ENCODE peak calls at places on chromosomes 16 and 17, in seven cellular contexts. S, V, A, I, J, B and L are unnamed samples.

GRCh38 chr17:6547336-6547735 is 9.0 kb downstream of the PITPNM3 start:
- DNase-seq in S (no peak), V (no peak), A (no peak), I (no peak), J (no peak), B (no peak), L (no peak)

GRCh38 chr16:86836503-86837125 is 258.3 kb downstream of the FOXL1 start:
- DNase-seq in S (no peak), V (peak; percentile 93), A (no peak), I (no peak), J (no peak), B (no peak), L (peak; percentile 38)

GRCh38 chr17:30104575-30105339 is 11.9 kb upstream of the NSRP1 start:
- DNase-seq in S (peak; percentile 74), V (peak; percentile 85), A (peak; percentile 78), I (peak; percentile 83), J (peak; percentile 38), B (peak; percentile 58), L (peak; percentile 78)

GRCh38 chr17:40530988-40531971 is 29.9 kb upstream of the TNS4 start:
- DNase-seq in S (peak; percentile 57), V (no peak), A (peak; percentile 16), I (no peak), J (no peak), B (no peak), L (peak; percentile 19)

GRCh38 chr17:42247734-42248133 is 28.5 kb downstream of the STAT5B start:
- DNase-seq in S (no peak), V (no peak), A (no peak), I (no peak), J (no peak), B (no peak), L (no peak)

GRCh38 chr17:57940217-57940616 is 15.0 kb downstream of the CUEDC1 start:
- DNase-seq in S (no peak), V (no peak), A (no peak), I (no peak), J (no peak), B (no peak), L (no peak)

GRCh38 chr17:79174905-79175856 is 100.6 kb downstream of the ENGASE start:
- DNase-seq in S (no peak), V (no peak), A (no peak), I (no peak), J (no peak), B (no peak), L (no peak)

GRCh38 chr16:590165-590874 is 454 bp downstream of the RAB40C start:
- DNase-seq in S (peak; percentile 80), V (peak; percentile 55), A (no peak), I (peak; percentile 31), J (no peak), B (peak; percentile 48), L (peak; percentile 68)

GRCh38 chr17:1055751-1056645 is 59.1 kb downstream of the TIMM22 start:
- DNase-seq in S (no peak), V (peak; percentile 66), A (peak; percentile 72), I (peak; percentile 71), J (no peak), B (peak; percentile 57), L (peak; percentile 76)

GRCh38 chr16:87464691-87465300 is 28.0 kb downstream of the ZCCHC14 start:
- DNase-seq in S (peak; percentile 83), V (no peak), A (peak; percentile 94), I (peak; percentile 69), J (peak; percentile 79), B (peak; percentile 47), L (peak; percentile 68)

GRCh38 chr17:57939797-57940196 is 15.4 kb downstream of the CUEDC1 start:
- DNase-seq in S (peak; percentile 82), V (no peak), A (no peak), I (peak; percentile 40), J (no peak), B (no peak), L (no peak)

GRCh38 chr16:9885457-9885856 is 296.8 kb downstream of the GRIN2A start:
- DNase-seq in S (no peak), V (no peak), A (no peak), I (no peak), J (no peak), B (no peak), L (no peak)

GRCh38 chr17:38867179-38867994 is 2.5 kb upstream of the LASP1 start:
- DNase-seq in S (no peak), V (peak; percentile 66), A (peak; percentile 65), I (peak; percentile 58), J (no peak), B (no peak), L (peak; percentile 47)

GRCh38 chr17:30256756-30257506 is 21.4 kb upstream of the SLC6A4 start:
- DNase-seq in S (no peak), V (no peak), A (no peak), I (no peak), J (no peak), B (no peak), L (no peak)

GRCh38 chr16:19717319-19717718 is 708 bp downstream of the KNOP1 start:
- DNase-seq in S (no peak), V (no peak), A (no peak), I (peak; percentile 40), J (no peak), B (no peak), L (no peak)

GRCh38 chr16:71693168-71693567 is 31.3 kb downstream of the PHLPP2 start:
- DNase-seq in S (no peak), V (no peak), A (no peak), I (no peak), J (no peak), B (no peak), L (no peak)

GRCh38 chr16:81335669-81336068 is 20.9 kb downstream of the GAN start:
- DNase-seq in S (no peak), V (no peak), A (no peak), I (no peak), J (no peak), B (no peak), L (no peak)

GRCh38 chr17:76236603-76237002 is 3.7 kb downstream of the RNF157 start:
- DNase-seq in S (no peak), V (no peak), A (no peak), I (no peak), J (no peak), B (no peak), L (no peak)

GRCh38 chr16:54630284-54630967 is 300.2 kb upstream of the IRX5 start:
- DNase-seq in S (no peak), V (no peak), A (no peak), I (no peak), J (no peak), B (no peak), L (no peak)

GRCh38 chr16:3187798-3188674 is at the start of gene OR1F1:
- DNase-seq in S (no peak), V (no peak), A (no peak), I (peak; percentile 49), J (no peak), B (no peak), L (no peak)
- H3K9me3 ChIP-seq in S (no peaks in the 10 kb centered on the region), V (no peaks in the 10 kb centered on the region), A (no peaks in the 10 kb centered on the region), I (no peaks in the 10 kb centered on the region), J (no peaks in the 10 kb centered on the region), B (no peaks in the 10 kb centered on the region), L (no peaks in the 10 kb centered on the region)

DNA sequence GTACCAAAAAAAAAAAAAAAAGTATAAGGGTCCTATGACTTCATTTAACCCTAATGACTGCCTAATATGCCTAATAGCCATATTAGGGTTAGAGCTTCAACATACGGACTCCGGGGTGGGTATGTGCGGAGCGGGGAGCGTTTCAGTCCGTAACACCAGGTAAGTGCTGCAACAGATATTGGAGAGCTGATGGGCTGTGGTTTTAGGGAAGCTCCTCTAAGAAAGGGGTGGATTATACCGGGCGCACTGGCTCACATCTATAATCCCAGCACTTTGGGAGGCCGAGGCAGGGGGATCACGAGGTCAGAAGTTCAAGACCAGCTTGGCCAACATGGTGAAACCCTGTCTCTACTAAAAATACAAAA is 1.9 kb upstream of the ZC3H7A start:
- DNase-seq in S (peak; percentile 26), V (no peak), A (no peak), I (no peak), J (no peak), B (no peak), L (no peak)
- H3K4me3 ChIP-seq in S (peak overlapping the region; percentile 82), V (no peak overlapping the region), A (no peak overlapping the region), I (peak overlapping the region; percentile 52), J (peak overlapping the region; percentile 90), B (no peak overlapping the region), L (no peak overlapping the region)

GRCh38 chr16:3289998-3290673 is 6.8 kb downstream of the ZNF263 start:
- DNase-seq in S (no peak), V (no peak), A (no peak), I (no peak), J (no peak), B (no peak), L (no peak)
- H3K9me3 ChIP-seq in S (peaks cover 69% of the 10 kb centered on the region), V (peaks cover 20% of the 10 kb centered on the region), A (peaks cover 95% of the 10 kb centered on the region), I (peaks cover 44% of the 10 kb centered on the region), J (peaks cover 71% of the 10 kb centered on the region), B (peaks cover 95% of the 10 kb centered on the region), L (peaks cover 95% of the 10 kb centered on the region)

GRCh38 chr17:44004761-44005526 is 522 bp downstream of the NAGS start:
- DNase-seq in S (peak; percentile 78), V (no peak), A (no peak), I (no peak), J (no peak), B (no peak), L (no peak)
- H3K4me3 ChIP-seq in S (peak overlapping the region; percentile 64), V (peak overlapping the region; percentile 63), A (peak overlapping the region; percentile 10), I (no peak overlapping the region), J (peak overlapping the region; percentile 90), B (peak overlapping the region; percentile 40), L (peak overlapping the region; percentile 79)

GRCh38 chr16:35686595-35686994 is 2227.2 kb downstream of the TP53TG3F start:
- DNase-seq in S (no peak), V (no peak), A (no peak), I (no peak), J (no peak), B (no peak), L (no peak)
- H3K9me3 ChIP-seq in S (peaks cover 5% of the 10 kb centered on the region), V (peaks cover 4% of the 10 kb centered on the region), A (peaks cover 7% of the 10 kb centered on the region), I (no peaks in the 10 kb centered on the region), J (no peaks in the 10 kb centered on the region), B (peaks cover 29% of the 10 kb centered on the region), L (no peaks in the 10 kb centered on the region)

GRCh38 chr16:84617631-84618427 is at the start of gene COTL1:
- DNase-seq in S (peak; percentile 98), V (peak; percentile 93), A (peak; percentile 97), I (peak; percentile 99), J (peak; percentile 92), B (peak; percentile 94), L (peak; percentile 99)

GRCh38 chr16:84617068-84617630 is 729 bp downstream of the COTL1 start:
- DNase-seq in S (peak; percentile 73), V (no peak), A (peak; percentile 35), I (no peak), J (no peak), B (no peak), L (peak; percentile 39)

GRCh38 chr16:84619103-84619460 is 1.2 kb upstream of the COTL1 start:
- DNase-seq in S (no peak), V (no peak), A (no peak), I (no peak), J (no peak), B (no peak), L (no peak)

GRCh38 chr16:84616515-84616914 is 1.4 kb downstream of the COTL1 start:
- DNase-seq in S (no peak), V (peak; percentile 22), A (no peak), I (no peak), J (no peak), B (no peak), L (no peak)

GRCh38 chr16:84618428-84619102 is 687 bp upstream of the COTL1 start:
- DNase-seq in S (no peak), V (peak; percentile 87), A (no peak), I (peak; percentile 80), J (no peak), B (peak; percentile 42), L (peak; percentile 63)
- H3K4me3 ChIP-seq in S (no peak overlapping the region), V (peak overlapping the region; percentile 30), A (peak overlapping the region; percentile 59), I (peak overlapping the region; percentile 57), J (peak overlapping the region; percentile 63), B (no peak overlapping the region), L (peak overlapping the region; percentile 72)